ENCODE peak calls at places on chromosomes 12 and 14, in four cellular contexts. P is IMR-90, S is ovary, C is transverse colon. E is an unnamed sample.

GRCh38 chr14:37622231-37622923 is 26.9 kb downstream of the TTC6 start:
- DNase-seq in C (no peak), S (no peak), P (no peak), E (no peak)

GRCh38 chr12:71837356-71837755 is 2.2 kb upstream of the TBC1D15 start:
- DNase-seq in P (no peak), S (no peak), C (no peak), E (no peak)

GRCh38 chr12:6364037-6364360 is 11.4 kb downstream of the SCNN1A start:
- DNase-seq in C (no peak), P (no peak), S (no peak), E (peak)

GRCh38 chr12:75042125-75042524 is 167.5 kb downstream of the KCNC2 start:
- DNase-seq in P (no peak), S (no peak), C (no peak), E (no peak)

GRCh38 chr14:69535230-69535848 is 39.3 kb downstream of the CCDC177 start:
- DNase-seq in S (no peak), P (peak), C (peak), E (no peak)

GRCh38 chr14:69081271-69081670 is 71.6 kb downstream of the DCAF5 start:
- DNase-seq in S (no peak), P (no peak), C (no peak), E (no peak)

GRCh38 chr12:123034865-123035264 is 54.4 kb downstream of the ARL6IP4 start:
- DNase-seq in S (no peak), P (peak), C (no peak), E (no peak)

GRCh38 chr14:77339407-77339806 is 18.6 kb downstream of the GSTZ1 start:
- DNase-seq in P (peak), S (no peak), C (no peak), E (no peak)

GRCh38 chr14:99605299-99605961 is 1.4 kb upstream of the CCDC85C start:
- DNase-seq in S (peak), P (peak), C (peak), E (peak)

GRCh38 chr14:99604766-99605298 is 825 bp upstream of the CCDC85C start:
- DNase-seq in C (peak), P (peak), S (no peak), E (no peak)

GRCh38 chr14:99602788-99603415 is 1.1 kb downstream of the CCDC85C start:
- DNase-seq in P (no peak), S (no peak), C (no peak), E (no peak)

GRCh38 chr14:99603471-99603933 is 505 bp downstream of the CCDC85C start:
- DNase-seq in P (peak), S (peak), C (peak), E (no peak)

DNA sequence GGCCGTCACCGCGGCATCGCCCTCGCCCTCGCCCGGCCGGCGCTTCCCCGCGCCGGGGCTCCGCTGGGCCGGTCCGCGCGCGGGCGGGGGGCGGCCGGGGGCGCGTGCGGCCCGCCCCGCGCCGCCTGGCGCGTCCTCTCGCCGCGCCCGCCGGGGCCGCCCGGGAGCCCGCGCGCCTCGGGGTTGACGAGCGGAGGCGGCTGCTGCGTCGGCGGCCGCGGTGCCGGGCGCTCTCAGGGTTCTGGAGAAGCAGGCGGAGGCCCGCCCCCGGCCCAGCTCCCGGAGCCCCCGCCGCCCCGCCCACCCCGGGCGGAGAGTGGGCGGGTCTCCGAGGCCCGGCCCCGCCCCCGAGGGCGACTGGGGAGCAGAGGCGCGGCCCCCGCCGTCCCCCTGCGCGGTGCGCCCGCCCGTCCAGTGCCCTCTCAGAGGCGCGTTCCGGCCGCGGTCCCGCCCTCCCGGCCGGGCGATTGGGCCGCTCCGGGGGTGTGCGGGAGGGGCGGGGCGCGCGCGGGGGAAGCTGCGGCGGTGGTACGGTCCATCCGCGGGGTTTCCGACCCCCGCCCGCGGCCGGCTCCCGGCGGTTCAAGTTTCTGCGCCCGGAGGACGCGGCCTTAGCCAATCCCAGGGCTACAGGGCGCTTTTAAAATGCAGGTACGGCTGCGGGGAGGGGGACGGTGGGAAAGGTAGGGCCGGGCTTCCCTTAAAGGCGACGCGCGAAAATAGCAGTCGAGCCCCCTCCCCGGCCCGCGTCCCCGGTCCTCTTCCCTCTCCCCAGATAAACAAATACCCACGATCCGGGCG is at the start of gene CCDC85C:
- DNase-seq in C (peak), S (peak), P (peak), E (peak)
- TF ChIP-seq POLR2A in C (peak), S (no peak), P (no peak), E (no peak)

DNA sequence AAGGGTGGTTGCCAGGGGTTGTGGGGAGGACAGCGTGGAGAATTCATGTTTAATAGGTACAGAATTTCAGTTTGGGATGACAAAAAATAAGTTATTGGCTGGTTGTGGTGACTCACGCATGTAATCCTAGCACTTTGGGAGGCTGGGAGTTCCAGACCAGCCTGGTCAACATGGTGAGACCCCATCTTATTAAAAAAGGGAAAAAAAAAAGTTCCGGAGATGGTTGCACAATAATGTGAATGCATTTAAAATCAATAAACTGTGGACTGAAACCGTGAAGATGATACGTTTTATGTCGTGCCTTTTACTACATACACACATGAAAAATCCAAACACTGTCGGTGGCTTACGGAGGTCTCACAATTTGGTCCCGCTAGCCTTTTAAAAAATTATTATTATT is 20.5 kb downstream of the GALNT6 start:
- DNase-seq in C (no peak), S (no peak), P (no peak), E (no peak)
- TF ChIP-seq POLR2A in C (no peak), S (no peak), P (no peak), E (no peak)

DNA sequence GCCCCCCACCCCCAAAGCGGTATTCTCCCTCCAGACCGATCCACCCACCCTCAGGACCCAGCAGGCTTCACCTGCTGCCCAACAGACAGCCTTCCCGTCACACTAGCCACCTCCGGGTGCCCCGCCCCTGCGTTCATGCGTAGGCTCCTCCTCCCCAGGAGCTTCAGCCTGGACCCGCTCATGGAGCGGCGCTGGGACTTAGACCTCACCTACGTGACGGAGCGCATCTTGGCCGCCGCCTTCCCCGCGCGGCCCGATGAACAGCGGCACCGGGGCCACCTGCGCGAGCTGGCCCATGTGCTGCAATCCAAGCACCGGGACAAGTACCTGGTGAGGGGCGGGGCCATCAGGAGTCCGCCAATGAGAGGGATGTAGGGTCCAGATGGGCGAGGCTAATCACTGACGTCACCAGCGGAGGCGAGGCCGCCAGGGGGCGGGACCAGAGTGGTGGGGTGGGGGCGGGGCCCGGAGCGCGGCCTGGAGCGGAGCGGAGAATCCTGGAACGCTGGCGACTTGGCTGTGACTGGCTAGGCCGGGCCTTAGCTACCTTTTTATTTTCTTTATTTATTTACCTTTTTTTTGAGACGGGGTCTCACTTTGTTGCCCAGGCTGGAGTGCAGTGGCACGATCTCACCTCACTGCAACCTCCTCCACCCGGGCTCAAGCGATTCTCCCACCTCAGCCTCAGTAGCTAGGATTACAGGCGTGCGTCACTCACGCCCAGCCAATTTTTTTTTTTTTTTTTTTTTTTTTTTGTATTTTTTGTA is 4.4 kb downstream of the TNS2 start:
- DNase-seq in S (peak), P (peak), C (peak), E (peak)
- TF ChIP-seq POLR2A in S (peak), P (no peak), C (peak), E (no peak)

DNA sequence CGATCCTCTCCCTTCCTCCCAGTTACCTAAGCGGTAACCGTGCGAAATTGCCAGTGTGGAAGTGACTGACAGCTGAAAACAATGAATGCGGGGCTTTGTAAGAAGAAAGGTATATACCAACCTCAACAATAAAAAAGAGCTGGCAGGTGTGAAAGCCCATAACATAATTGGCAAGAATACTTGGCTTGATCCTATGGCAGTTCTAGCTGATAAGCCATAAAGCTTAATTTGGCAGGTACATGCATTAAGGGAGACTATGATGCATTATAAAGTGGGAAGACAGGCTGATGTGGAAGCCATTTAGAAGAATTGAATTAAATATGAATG is 71.4 kb downstream of the CRACR2A start:
- DNase-seq in C (no peak), P (no peak), S (no peak), E (no peak)
- TF ChIP-seq POLR2A in C (no peak), P (no peak), S (no peak), E (no peak)

GRCh38 chr14:93114713-93115068 is 1.0 kb downstream of the ITPK1 start:
- DNase-seq in C (peak), P (no peak), S (peak), E (no peak)

GRCh38 chr14:93116676-93117200 is 1.0 kb upstream of the ITPK1 start:
- DNase-seq in C (no peak), S (no peak), P (no peak), E (no peak)

GRCh38 chr14:93114068-93114710 is 1.5 kb downstream of the ITPK1 start:
- DNase-seq in S (peak), C (no peak), P (no peak), E (no peak)

GRCh38 chr14:93115920-93116675 is at the start of gene ITPK1:
- DNase-seq in C (peak), S (peak), P (peak), E (no peak)

DNA sequence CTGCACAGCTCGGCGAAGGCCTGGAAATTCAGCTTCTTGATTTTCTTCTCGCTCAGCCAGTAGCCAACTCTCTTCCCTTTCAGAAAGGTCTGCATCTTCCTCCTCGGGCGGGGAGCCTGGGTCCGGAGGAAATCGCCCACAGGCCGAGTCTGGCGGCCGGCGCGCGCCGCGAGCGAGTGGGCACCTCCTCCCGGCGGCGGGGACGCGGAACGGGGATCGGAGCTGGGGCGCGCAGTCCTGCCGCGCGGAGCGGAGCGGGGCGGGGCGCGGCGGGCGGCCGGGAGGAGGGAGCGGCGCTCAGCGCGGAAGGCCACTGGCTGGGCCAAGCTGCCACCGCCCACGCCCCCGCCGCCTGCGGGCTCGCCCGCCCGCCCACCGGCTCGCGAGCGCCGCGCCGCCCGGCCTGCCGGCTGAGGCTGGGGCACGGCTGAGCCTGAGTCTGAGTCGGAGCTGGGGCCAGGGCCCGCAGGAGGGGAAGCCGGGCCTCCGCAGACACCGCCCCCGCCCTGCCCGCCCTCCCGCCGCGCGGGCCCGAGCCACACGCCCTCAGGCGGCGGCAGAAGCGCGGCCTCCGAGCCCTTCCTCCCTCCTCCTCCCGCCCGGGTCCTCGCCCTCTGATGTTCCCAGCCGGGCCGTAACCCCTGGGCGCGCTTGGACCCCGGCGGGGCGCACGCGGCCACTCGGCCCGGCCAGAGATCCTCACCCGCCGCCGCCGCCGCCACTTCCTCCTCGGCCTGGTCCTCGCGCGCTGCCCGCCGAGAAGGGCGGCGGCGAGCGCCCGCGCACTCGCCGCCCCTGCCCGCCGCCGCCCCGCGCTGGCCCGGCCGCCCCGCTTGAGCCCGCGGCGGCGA is 431 bp downstream of the ITPK1 start:
- DNase-seq in P (peak), S (peak), C (peak), E (peak)
- TF ChIP-seq POLR2A in P (no peak), S (no peak), C (peak), E (no peak)

GRCh38 chr12:110813298-110813697 is 33.5 kb upstream of the CCDC63 start:
- DNase-seq in S (no peak), C (no peak), P (no peak), E (no peak)
- TF ChIP-seq POLR2A in S (no peak), C (no peak), P (no peak), E (no peak)

DNA sequence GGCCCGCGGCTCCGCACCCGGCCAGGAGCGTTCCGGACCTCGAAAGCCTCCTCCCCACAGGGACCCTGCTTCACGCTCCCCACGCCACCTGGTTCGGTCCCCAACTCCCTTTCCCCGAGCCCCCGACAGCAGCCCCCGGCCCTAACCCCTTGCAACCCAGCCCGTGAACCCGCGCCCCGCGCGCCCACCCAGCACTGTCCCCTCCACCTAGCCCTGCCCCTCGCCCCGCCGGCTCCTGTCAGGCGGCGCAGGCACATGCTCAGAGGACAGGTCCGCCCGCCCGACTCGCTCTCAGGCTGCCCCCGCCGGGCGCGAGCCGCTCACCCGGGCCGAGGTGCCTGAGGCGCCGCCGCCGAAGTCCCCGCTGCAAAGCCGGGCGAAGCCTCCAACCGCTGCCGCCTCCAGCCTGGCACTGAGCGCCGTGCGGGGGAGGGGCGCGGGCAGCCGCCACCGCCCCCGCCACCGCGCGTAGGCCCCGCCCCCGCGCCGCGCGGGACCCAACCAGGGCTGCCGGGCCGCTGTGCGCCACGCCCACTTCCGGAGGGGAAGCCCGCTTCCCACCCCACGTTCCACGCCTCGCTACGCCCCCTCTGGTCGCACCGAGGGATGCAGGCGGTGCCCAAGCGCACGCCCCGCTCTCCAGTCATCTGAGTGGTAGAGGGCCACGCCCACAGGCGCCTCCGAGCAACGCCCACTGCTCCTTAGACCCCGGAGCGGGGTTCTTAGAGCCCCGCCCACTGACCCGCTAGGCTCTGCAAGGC is at the start of gene CORO1C:
- DNase-seq in P (peak), S (peak), C (peak), E (peak)
- TF ChIP-seq POLR2A in P (peak), S (peak), C (peak), E (peak)

DNA sequence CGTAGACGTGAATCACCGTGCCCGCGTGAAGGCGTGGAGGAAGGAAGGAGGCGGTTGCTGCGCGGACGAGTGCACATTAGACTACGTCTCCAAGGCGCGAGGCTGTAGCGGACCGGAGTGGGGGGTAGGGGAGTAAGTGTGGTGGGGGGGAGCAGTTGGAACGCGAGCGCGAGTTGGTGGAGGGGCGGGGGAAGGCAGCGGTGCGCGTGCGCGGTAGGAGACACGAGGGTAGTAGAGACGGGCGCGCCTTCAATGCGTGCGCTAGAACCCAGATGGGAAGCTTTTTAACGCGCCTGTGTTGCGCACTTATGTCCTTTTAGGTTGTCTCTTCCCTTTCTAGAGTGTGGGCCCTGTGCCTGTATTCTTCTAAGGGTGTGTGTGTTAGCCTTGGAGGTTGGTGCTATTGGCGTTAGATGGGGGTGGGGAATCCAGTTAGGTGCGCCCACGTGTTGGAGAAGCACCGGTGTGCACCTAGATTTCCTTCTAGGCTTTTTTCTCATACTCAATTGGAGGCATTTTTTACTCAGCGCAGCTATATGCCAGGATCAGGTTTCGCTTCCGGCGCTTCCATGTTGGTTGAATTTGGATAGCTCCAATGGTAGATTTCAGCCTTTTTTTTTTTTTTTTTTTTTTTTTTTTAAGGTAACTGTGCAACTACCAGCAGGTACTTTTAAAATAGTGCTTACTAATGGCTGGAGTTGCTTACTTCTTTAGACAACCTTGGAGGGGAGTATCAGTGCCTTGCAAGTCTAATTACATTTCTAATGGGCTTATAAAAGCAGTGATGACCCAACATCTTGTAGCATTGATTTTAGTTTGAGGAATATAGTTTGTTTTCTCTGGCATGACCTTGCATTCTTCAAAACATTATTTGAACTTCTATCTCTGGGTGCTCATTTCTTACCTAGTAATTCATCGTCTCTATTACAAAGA is 820 bp downstream of the EIF4B start:
- DNase-seq in P (peak), C (peak), S (peak), E (peak)
- TF ChIP-seq POLR2A in P (peak), C (no peak), S (no peak), E (no peak)

E was measured in suprapubic skin.